ENCODE peak calls at places on chromosomes 16 and 17, in seven cellular contexts. D is tibial nerve, P is HEK293T, E is fibroblast of pulmonary artery, A is GM10248, Q is NCI-H1694 treated with DMSO at 0.1 percent for 48 hours, B is kidney glomerular epithelial cell. F is an unnamed sample.

GRCh38 chr16:48047755-48048154 is 108.0 kb downstream of the ABCC12 start:
- DNase-seq in B (no peak), Q (no peak), A (no peak), D (no peak), E (no peak), P (no peak), F (no peak)

GRCh38 chr17:302300-302698 is 50.3 kb downstream of the RPH3AL start:
- DNase-seq in Q (no peak), E (no peak), P (no peak), D (no peak), B (no peak), A (no peak), F (no peak)

GRCh38 chr16:56109205-56109604 is 82.1 kb upstream of the GNAO1 start:
- DNase-seq in D (no peak), E (no peak), Q (no peak), A (no peak), P (no peak), B (no peak), F (peak; percentile 46)

GRCh38 chr17:80146121-80147034 is 550 bp downstream of the EIF4A3 start:
- DNase-seq in B (no peak), D (no peak), P (no peak), E (no peak), A (no peak), Q (peak; percentile 12), F (no peak)

GRCh38 chr16:81711609-81712329 is 67.3 kb upstream of the PLCG2 start:
- DNase-seq in A (no peak), B (peak; percentile 88), E (peak; percentile 94), Q (no peak), D (no peak), P (no peak), F (no peak)

GRCh38 chr16:48378836-48379235 is 6.4 kb downstream of the SIAH1 start:
- DNase-seq in D (no peak), A (no peak), B (no peak), Q (no peak), E (no peak), P (no peak), F (no peak)

GRCh38 chr16:66275795-66276428 is 90.6 kb upstream of the CDH5 start:
- DNase-seq in D (no peak), Q (peak; percentile 61), E (peak; percentile 87), P (peak; percentile 69), B (peak; percentile 45), A (peak; percentile 32), F (no peak)

GRCh38 chr17:49260011-49260921 is 29.7 kb upstream of the PHOSPHO1 start:
- DNase-seq in P (peak; percentile 67), D (peak; percentile 15), E (peak; percentile 81), B (peak; percentile 33), A (peak; percentile 68), Q (no peak), F (peak; percentile 3)

GRCh38 chr16:50603206-50604064 is 55.2 kb downstream of the NKD1 start:
- DNase-seq in A (no peak), Q (no peak), E (peak; percentile 31), D (no peak), B (no peak), P (no peak), F (no peak)

GRCh38 chr16:53945996-53946395 is 242.0 kb downstream of the FTO start:
- DNase-seq in B (peak; percentile 31), A (peak; percentile 14), D (no peak), P (no peak), E (peak; percentile 79), Q (peak; percentile 19), F (no peak)

GRCh38 chr16:15689290-15689689 is 39.2 kb downstream of the NDE1 start:
- DNase-seq in B (no peak), P (no peak), A (no peak), E (no peak), D (no peak), Q (no peak), F (no peak)

GRCh38 chr17:8706431-8706830 is 38.2 kb downstream of the CCDC42 start:
- DNase-seq in B (no peak), D (no peak), E (no peak), Q (no peak), P (no peak), A (no peak), F (no peak)

GRCh38 chr16:84999200-84999599 is 12.1 kb downstream of the ZDHHC7 start:
- DNase-seq in D (no peak), B (no peak), P (no peak), A (no peak), Q (no peak), E (peak; percentile 57), F (no peak)

F was measured in C1 segment of cervical spinal cord.